ENCODE peak calls at places on chromosome 1, in seven cellular contexts. One of them, this sample, is unnamed.

GRCh38 chr1:76073471-76073870 is 1.1 kb upstream of the ST6GALNAC3 start:
- DNase-seq in activated T-helper 1 cell treated with anti-CD3 and anti-CD28 coated beads, Interleukin-12 subunit alpha, Interleukin-12 subunit beta, Interleukin-2, Interleukin-4 antibody, amounts not matched to agents 30 ng/mL and 10 ng/mL and 1 ng/mL, durations not matched to agents 14 hours and 24 hours and 36 hours: no peak
- DNase-seq in HEK293T: no peak
- DNase-seq in activated T-cell treated with anti-CD3 and anti-CD28 coated beads, Interleukin-2, amount 50 U/mL, for 1 hour: no peak
- DNase-seq in endothelial cell: no peak
- DNase-seq in stimulated activated CD8-positive, alpha-beta memory T cell treated with anti-CD3 and anti-CD28 coated beads, Interleukin-7, amount 100 ng/mL, for 1 hour: no peak
- DNase-seq in stimulated activated CD4-positive, alpha-beta T cell treated with anti-CD3 and anti-CD28 coated beads, Interleukin-4, amount 100 ng/mL, for 24 hours: no peak
- DNase-seq in this sample: no peak

GRCh38 chr1:65605621-65606020 is 185.2 kb downstream of the LEPR start:
- DNase-seq in activated T-helper 1 cell treated with anti-CD3 and anti-CD28 coated beads, Interleukin-12 subunit alpha, Interleukin-12 subunit beta, Interleukin-2, Interleukin-4 antibody, amounts not matched to agents 30 ng/mL and 10 ng/mL and 1 ng/mL, durations not matched to agents 14 hours and 24 hours and 36 hours: no peak
- DNase-seq in HEK293T: no peak
- DNase-seq in activated T-cell treated with anti-CD3 and anti-CD28 coated beads, Interleukin-2, amount 50 U/mL, for 1 hour: no peak
- DNase-seq in endothelial cell: no peak
- DNase-seq in stimulated activated CD8-positive, alpha-beta memory T cell treated with anti-CD3 and anti-CD28 coated beads, Interleukin-7, amount 100 ng/mL, for 1 hour: no peak
- DNase-seq in stimulated activated CD4-positive, alpha-beta T cell treated with anti-CD3 and anti-CD28 coated beads, Interleukin-4, amount 100 ng/mL, for 24 hours: no peak
- DNase-seq in this sample: no peak

GRCh38 chr1:65558215-65558614 is 137.7 kb downstream of the LEPR start:
- DNase-seq in activated T-helper 1 cell treated with anti-CD3 and anti-CD28 coated beads, Interleukin-12 subunit alpha, Interleukin-12 subunit beta, Interleukin-2, Interleukin-4 antibody, amounts not matched to agents 30 ng/mL and 10 ng/mL and 1 ng/mL, durations not matched to agents 14 hours and 24 hours and 36 hours: no peak
- DNase-seq in HEK293T: no peak
- DNase-seq in activated T-cell treated with anti-CD3 and anti-CD28 coated beads, Interleukin-2, amount 50 U/mL, for 1 hour: no peak
- DNase-seq in endothelial cell: no peak
- DNase-seq in stimulated activated CD8-positive, alpha-beta memory T cell treated with anti-CD3 and anti-CD28 coated beads, Interleukin-7, amount 100 ng/mL, for 1 hour: no peak
- DNase-seq in stimulated activated CD4-positive, alpha-beta T cell treated with anti-CD3 and anti-CD28 coated beads, Interleukin-4, amount 100 ng/mL, for 24 hours: no peak
- DNase-seq in this sample: no peak

GRCh38 chr1:20124451-20125057 is 5.2 kb upstream of the PLA2G2D start:
- DNase-seq in activated T-helper 1 cell treated with anti-CD3 and anti-CD28 coated beads, Interleukin-12 subunit alpha, Interleukin-12 subunit beta, Interleukin-2, Interleukin-4 antibody, amounts not matched to agents 30 ng/mL and 10 ng/mL and 1 ng/mL, durations not matched to agents 14 hours and 24 hours and 36 hours: no peak
- DNase-seq in HEK293T: no peak
- DNase-seq in activated T-cell treated with anti-CD3 and anti-CD28 coated beads, Interleukin-2, amount 50 U/mL, for 1 hour: no peak
- DNase-seq in endothelial cell: no peak
- DNase-seq in stimulated activated CD8-positive, alpha-beta memory T cell treated with anti-CD3 and anti-CD28 coated beads, Interleukin-7, amount 100 ng/mL, for 1 hour: no peak
- DNase-seq in stimulated activated CD4-positive, alpha-beta T cell treated with anti-CD3 and anti-CD28 coated beads, Interleukin-4, amount 100 ng/mL, for 24 hours: no peak
- DNase-seq in this sample: no peak

GRCh38 chr1:167995038-167995437 is 58.2 kb upstream of the MPC2 start:
- DNase-seq in activated T-helper 1 cell treated with anti-CD3 and anti-CD28 coated beads, Interleukin-12 subunit alpha, Interleukin-12 subunit beta, Interleukin-2, Interleukin-4 antibody, amounts not matched to agents 30 ng/mL and 10 ng/mL and 1 ng/mL, durations not matched to agents 14 hours and 24 hours and 36 hours: no peak
- DNase-seq in HEK293T: no peak
- DNase-seq in activated T-cell treated with anti-CD3 and anti-CD28 coated beads, Interleukin-2, amount 50 U/mL, for 1 hour: no peak
- DNase-seq in endothelial cell: no peak
- DNase-seq in stimulated activated CD8-positive, alpha-beta memory T cell treated with anti-CD3 and anti-CD28 coated beads, Interleukin-7, amount 100 ng/mL, for 1 hour: no peak
- DNase-seq in stimulated activated CD4-positive, alpha-beta T cell treated with anti-CD3 and anti-CD28 coated beads, Interleukin-4, amount 100 ng/mL, for 24 hours: no peak
- DNase-seq in this sample: no peak

GRCh38 chr1:227764019-227764391 is 28.8 kb downstream of the SNAP47 start:
- DNase-seq in activated T-helper 1 cell treated with anti-CD3 and anti-CD28 coated beads, Interleukin-12 subunit alpha, Interleukin-12 subunit beta, Interleukin-2, Interleukin-4 antibody, amounts not matched to agents 30 ng/mL and 10 ng/mL and 1 ng/mL, durations not matched to agents 14 hours and 24 hours and 36 hours: no peak
- DNase-seq in HEK293T: no peak
- DNase-seq in activated T-cell treated with anti-CD3 and anti-CD28 coated beads, Interleukin-2, amount 50 U/mL, for 1 hour: no peak
- DNase-seq in endothelial cell: no peak
- DNase-seq in stimulated activated CD8-positive, alpha-beta memory T cell treated with anti-CD3 and anti-CD28 coated beads, Interleukin-7, amount 100 ng/mL, for 1 hour: no peak
- DNase-seq in stimulated activated CD4-positive, alpha-beta T cell treated with anti-CD3 and anti-CD28 coated beads, Interleukin-4, amount 100 ng/mL, for 24 hours: no peak
- DNase-seq in this sample: no peak

GRCh38 chr1:112673589-112674439 is 645 bp upstream of the MOV10 start:
- DNase-seq in activated T-helper 1 cell treated with anti-CD3 and anti-CD28 coated beads, Interleukin-12 subunit alpha, Interleukin-12 subunit beta, Interleukin-2, Interleukin-4 antibody, amounts not matched to agents 30 ng/mL and 10 ng/mL and 1 ng/mL, durations not matched to agents 14 hours and 24 hours and 36 hours: no peak
- DNase-seq in HEK293T: peak; percentile 34
- DNase-seq in activated T-cell treated with anti-CD3 and anti-CD28 coated beads, Interleukin-2, amount 50 U/mL, for 1 hour: no peak
- DNase-seq in endothelial cell: no peak
- DNase-seq in stimulated activated CD8-positive, alpha-beta memory T cell treated with anti-CD3 and anti-CD28 coated beads, Interleukin-7, amount 100 ng/mL, for 1 hour: no peak
- DNase-seq in stimulated activated CD4-positive, alpha-beta T cell treated with anti-CD3 and anti-CD28 coated beads, Interleukin-4, amount 100 ng/mL, for 24 hours: no peak
- DNase-seq in this sample: no peak

GRCh38 chr1:216346521-216346920 is 76.7 kb downstream of the USH2A start:
- DNase-seq in activated T-helper 1 cell treated with anti-CD3 and anti-CD28 coated beads, Interleukin-12 subunit alpha, Interleukin-12 subunit beta, Interleukin-2, Interleukin-4 antibody, amounts not matched to agents 30 ng/mL and 10 ng/mL and 1 ng/mL, durations not matched to agents 14 hours and 24 hours and 36 hours: no peak
- DNase-seq in HEK293T: no peak
- DNase-seq in activated T-cell treated with anti-CD3 and anti-CD28 coated beads, Interleukin-2, amount 50 U/mL, for 1 hour: no peak
- DNase-seq in endothelial cell: no peak
- DNase-seq in stimulated activated CD8-positive, alpha-beta memory T cell treated with anti-CD3 and anti-CD28 coated beads, Interleukin-7, amount 100 ng/mL, for 1 hour: no peak
- DNase-seq in stimulated activated CD4-positive, alpha-beta T cell treated with anti-CD3 and anti-CD28 coated beads, Interleukin-4, amount 100 ng/mL, for 24 hours: no peak
- DNase-seq in this sample: no peak

GRCh38 chr1:169312084-169312954 is 55.3 kb downstream of the NME7 start:
- DNase-seq in activated T-helper 1 cell treated with anti-CD3 and anti-CD28 coated beads, Interleukin-12 subunit alpha, Interleukin-12 subunit beta, Interleukin-2, Interleukin-4 antibody, amounts not matched to agents 30 ng/mL and 10 ng/mL and 1 ng/mL, durations not matched to agents 14 hours and 24 hours and 36 hours: peak; percentile 31
- DNase-seq in HEK293T: peak; percentile 28
- DNase-seq in activated T-cell treated with anti-CD3 and anti-CD28 coated beads, Interleukin-2, amount 50 U/mL, for 1 hour: no peak
- DNase-seq in endothelial cell: no peak
- DNase-seq in stimulated activated CD8-positive, alpha-beta memory T cell treated with anti-CD3 and anti-CD28 coated beads, Interleukin-7, amount 100 ng/mL, for 1 hour: peak; percentile 20
- DNase-seq in stimulated activated CD4-positive, alpha-beta T cell treated with anti-CD3 and anti-CD28 coated beads, Interleukin-4, amount 100 ng/mL, for 24 hours: peak; percentile 44
- DNase-seq in this sample: no peak

GRCh38 chr1:77281491-77282186 is at the start of gene AK5:
- DNase-seq in activated T-helper 1 cell treated with anti-CD3 and anti-CD28 coated beads, Interleukin-12 subunit alpha, Interleukin-12 subunit beta, Interleukin-2, Interleukin-4 antibody, amounts not matched to agents 30 ng/mL and 10 ng/mL and 1 ng/mL, durations not matched to agents 14 hours and 24 hours and 36 hours: peak; percentile 16
- DNase-seq in HEK293T: peak; percentile 84
- DNase-seq in activated T-cell treated with anti-CD3 and anti-CD28 coated beads, Interleukin-2, amount 50 U/mL, for 1 hour: peak; percentile 65
- DNase-seq in endothelial cell: peak; percentile 42
- DNase-seq in stimulated activated CD8-positive, alpha-beta memory T cell treated with anti-CD3 and anti-CD28 coated beads, Interleukin-7, amount 100 ng/mL, for 1 hour: peak; percentile 10
- DNase-seq in stimulated activated CD4-positive, alpha-beta T cell treated with anti-CD3 and anti-CD28 coated beads, Interleukin-4, amount 100 ng/mL, for 24 hours: peak; percentile 51
- DNase-seq in this sample: no peak

GRCh38 chr1:224513787-224514209 is 79.2 kb upstream of the WDR26 start:
- DNase-seq in activated T-helper 1 cell treated with anti-CD3 and anti-CD28 coated beads, Interleukin-12 subunit alpha, Interleukin-12 subunit beta, Interleukin-2, Interleukin-4 antibody, amounts not matched to agents 30 ng/mL and 10 ng/mL and 1 ng/mL, durations not matched to agents 14 hours and 24 hours and 36 hours: peak; percentile 71
- DNase-seq in HEK293T: peak; percentile 95
- DNase-seq in activated T-cell treated with anti-CD3 and anti-CD28 coated beads, Interleukin-2, amount 50 U/mL, for 1 hour: peak; percentile 85
- DNase-seq in endothelial cell: peak; percentile 94
- DNase-seq in stimulated activated CD8-positive, alpha-beta memory T cell treated with anti-CD3 and anti-CD28 coated beads, Interleukin-7, amount 100 ng/mL, for 1 hour: peak; percentile 83
- DNase-seq in stimulated activated CD4-positive, alpha-beta T cell treated with anti-CD3 and anti-CD28 coated beads, Interleukin-4, amount 100 ng/mL, for 24 hours: peak; percentile 88
- DNase-seq in this sample: no peak

GRCh38 chr1:171610385-171610784 is 11.7 kb upstream of the MYOCOS start:
- DNase-seq in activated T-helper 1 cell treated with anti-CD3 and anti-CD28 coated beads, Interleukin-12 subunit alpha, Interleukin-12 subunit beta, Interleukin-2, Interleukin-4 antibody, amounts not matched to agents 30 ng/mL and 10 ng/mL and 1 ng/mL, durations not matched to agents 14 hours and 24 hours and 36 hours: no peak
- DNase-seq in HEK293T: no peak
- DNase-seq in activated T-cell treated with anti-CD3 and anti-CD28 coated beads, Interleukin-2, amount 50 U/mL, for 1 hour: no peak
- DNase-seq in endothelial cell: no peak
- DNase-seq in stimulated activated CD8-positive, alpha-beta memory T cell treated with anti-CD3 and anti-CD28 coated beads, Interleukin-7, amount 100 ng/mL, for 1 hour: no peak
- DNase-seq in stimulated activated CD4-positive, alpha-beta T cell treated with anti-CD3 and anti-CD28 coated beads, Interleukin-4, amount 100 ng/mL, for 24 hours: no peak
- DNase-seq in this sample: no peak

GRCh38 chr1:28248273-28249012 is 10.9 kb upstream of the SESN2 start:
- DNase-seq in activated T-helper 1 cell treated with anti-CD3 and anti-CD28 coated beads, Interleukin-12 subunit alpha, Interleukin-12 subunit beta, Interleukin-2, Interleukin-4 antibody, amounts not matched to agents 30 ng/mL and 10 ng/mL and 1 ng/mL, durations not matched to agents 14 hours and 24 hours and 36 hours: peak; percentile 75
- DNase-seq in HEK293T: peak; percentile 82
- DNase-seq in activated T-cell treated with anti-CD3 and anti-CD28 coated beads, Interleukin-2, amount 50 U/mL, for 1 hour: peak; percentile 83
- DNase-seq in endothelial cell: peak; percentile 80
- DNase-seq in stimulated activated CD8-positive, alpha-beta memory T cell treated with anti-CD3 and anti-CD28 coated beads, Interleukin-7, amount 100 ng/mL, for 1 hour: peak; percentile 69
- DNase-seq in stimulated activated CD4-positive, alpha-beta T cell treated with anti-CD3 and anti-CD28 coated beads, Interleukin-4, amount 100 ng/mL, for 24 hours: peak; percentile 87
- DNase-seq in this sample: no peak

GRCh38 chr1:98732985-98733781 is 71.7 kb downstream of the SNX7 start:
- DNase-seq in activated T-helper 1 cell treated with anti-CD3 and anti-CD28 coated beads, Interleukin-12 subunit alpha, Interleukin-12 subunit beta, Interleukin-2, Interleukin-4 antibody, amounts not matched to agents 30 ng/mL and 10 ng/mL and 1 ng/mL, durations not matched to agents 14 hours and 24 hours and 36 hours: no peak
- DNase-seq in HEK293T: no peak
- DNase-seq in activated T-cell treated with anti-CD3 and anti-CD28 coated beads, Interleukin-2, amount 50 U/mL, for 1 hour: no peak
- DNase-seq in endothelial cell: no peak
- DNase-seq in stimulated activated CD8-positive, alpha-beta memory T cell treated with anti-CD3 and anti-CD28 coated beads, Interleukin-7, amount 100 ng/mL, for 1 hour: no peak
- DNase-seq in stimulated activated CD4-positive, alpha-beta T cell treated with anti-CD3 and anti-CD28 coated beads, Interleukin-4, amount 100 ng/mL, for 24 hours: no peak
- DNase-seq in this sample: no peak

This sample was measured in cortex of kidney.